ENCODE peak calls at places on chromosomes 16 and 17, in four cellular contexts. One of them, this sample, is unnamed. For H3K4me1, the result is how much of the 10 kb centered on the place peaks cover.

GRCh38 chr16:10027553-10027952 is 154.7 kb downstream of the GRIN2A start:
- DNase-seq in uterus: no peak
- DNase-seq in left lung: no peak
- DNase-seq in heart right ventricle: no peak
- DNase-seq in this sample: no peak

GRCh38 chr16:71201054-71201453 is 29.5 kb downstream of the HYDIN start:
- DNase-seq in uterus: no peak
- DNase-seq in left lung: no peak
- DNase-seq in heart right ventricle: no peak
- DNase-seq in this sample: no peak

GRCh38 chr17:7750321-7750821 is 32.8 kb downstream of the DNAH2 start:
- DNase-seq in uterus: no peak
- DNase-seq in left lung: no peak
- DNase-seq in heart right ventricle: no peak
- DNase-seq in this sample: no peak

GRCh38 chr17:48510761-48511604 is 19.8 kb downstream of the HOXB1 start:
- DNase-seq in uterus: no peak
- DNase-seq in left lung: no peak
- DNase-seq in heart right ventricle: no peak
- DNase-seq in this sample: no peak

GRCh38 chr17:81387235-81388060 is 7.8 kb upstream of the BAHCC1 start:
- DNase-seq in uterus: peak
- DNase-seq in left lung: no peak
- DNase-seq in heart right ventricle: peak
- DNase-seq in this sample: no peak

GRCh38 chr16:73083271-73083670 is 35.3 kb upstream of the ZFHX3 start:
- DNase-seq in uterus: no peak
- DNase-seq in left lung: no peak
- DNase-seq in heart right ventricle: no peak
- DNase-seq in this sample: no peak

GRCh38 chr17:35046740-35047283 is 16.7 kb downstream of the RFFL start:
- DNase-seq in uterus: no peak
- DNase-seq in left lung: no peak
- DNase-seq in heart right ventricle: no peak
- DNase-seq in this sample: peak

GRCh38 chr17:57577751-57578607 is 167.1 kb downstream of the CCDC182 start:
- DNase-seq in uterus: peak
- DNase-seq in left lung: no peak
- DNase-seq in heart right ventricle: peak
- DNase-seq in this sample: peak

GRCh38 chr17:75876190-75876937 is 2.0 kb downstream of the TRIM47 start:
- DNase-seq in uterus: peak
- DNase-seq in left lung: no peak
- DNase-seq in heart right ventricle: no peak
- DNase-seq in this sample: no peak

GRCh38 chr17:1562178-1562643 is 381 bp downstream of the PITPNA start:
- DNase-seq in uterus: peak
- DNase-seq in left lung: peak
- DNase-seq in heart right ventricle: peak
- DNase-seq in this sample: no peak

GRCh38 chr17:1565860-1566259 is 3.3 kb upstream of the PITPNA start:
- DNase-seq in uterus: no peak
- DNase-seq in left lung: peak
- DNase-seq in heart right ventricle: no peak
- DNase-seq in this sample: no peak

GRCh38 chr17:1560582-1561170 is 1.9 kb downstream of the PITPNA start:
- DNase-seq in uterus: no peak
- DNase-seq in left lung: peak
- DNase-seq in heart right ventricle: no peak
- DNase-seq in this sample: no peak

GRCh38 chr17:1561420-1562177 is 993 bp downstream of the PITPNA start:
- DNase-seq in uterus: no peak
- DNase-seq in left lung: peak
- DNase-seq in heart right ventricle: peak
- DNase-seq in this sample: no peak

GRCh38 chr17:1563786-1564613 is 1.4 kb upstream of the PITPNA start:
- DNase-seq in uterus: no peak
- DNase-seq in left lung: peak
- DNase-seq in heart right ventricle: no peak
- DNase-seq in this sample: no peak
- H3K4me1 ChIP-seq in uterus: under half
- H3K4me1 ChIP-seq in left lung: under half
- H3K4me1 ChIP-seq in heart right ventricle: under half
- H3K4me1 ChIP-seq in this sample: under half

DNA sequence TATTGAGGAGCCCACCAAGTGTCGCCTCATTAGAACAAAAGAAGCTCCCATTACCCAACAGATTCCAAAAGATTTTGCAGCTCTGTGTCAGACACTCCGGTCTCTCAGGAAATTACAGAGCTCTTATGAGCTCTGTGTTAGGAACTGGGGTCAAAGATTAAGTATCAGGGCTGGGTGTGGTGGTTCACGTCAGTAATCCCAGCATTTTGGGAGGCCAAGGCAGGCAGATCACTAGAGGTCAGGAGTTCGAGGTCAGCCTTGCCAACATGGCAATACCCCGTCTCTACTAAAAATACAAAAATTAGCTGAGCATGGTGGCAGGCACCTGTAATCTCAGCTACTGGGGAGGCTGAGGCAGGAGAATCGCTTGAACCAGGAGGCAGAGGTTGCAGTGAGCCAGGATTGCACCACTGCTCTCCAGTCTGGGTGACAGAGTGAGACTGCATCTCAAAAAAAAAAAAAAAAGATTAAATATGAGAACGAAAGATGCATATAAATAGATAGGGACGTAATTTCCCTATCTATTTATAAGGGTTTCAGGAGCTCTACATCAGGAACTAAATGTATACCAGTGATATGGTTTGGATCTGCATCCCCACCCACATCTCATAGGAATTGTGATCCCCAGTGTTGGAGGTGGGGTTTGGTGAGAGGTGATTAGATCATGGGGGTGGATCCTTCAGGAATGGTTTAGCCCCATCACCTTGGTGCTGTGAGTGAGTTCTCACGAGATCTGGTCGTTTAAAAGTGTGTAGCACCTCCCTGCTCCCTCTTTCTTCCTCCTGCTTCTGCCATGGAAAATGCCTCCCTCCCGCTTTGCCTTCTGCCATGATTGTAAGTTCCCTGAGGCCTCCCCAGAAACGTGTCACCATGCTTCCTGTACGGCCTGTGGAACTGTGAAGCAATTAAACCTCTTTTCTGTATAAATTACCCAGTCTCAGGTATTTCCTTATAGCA is 111.4 kb downstream of the PRKCA start:
- DNase-seq in uterus: no peak
- DNase-seq in left lung: no peak
- DNase-seq in heart right ventricle: no peak
- DNase-seq in this sample: no peak
- H3K4me1 ChIP-seq in uterus: under half
- H3K4me1 ChIP-seq in left lung: under half
- H3K4me1 ChIP-seq in heart right ventricle: under half
- H3K4me1 ChIP-seq in this sample: under half

DNA sequence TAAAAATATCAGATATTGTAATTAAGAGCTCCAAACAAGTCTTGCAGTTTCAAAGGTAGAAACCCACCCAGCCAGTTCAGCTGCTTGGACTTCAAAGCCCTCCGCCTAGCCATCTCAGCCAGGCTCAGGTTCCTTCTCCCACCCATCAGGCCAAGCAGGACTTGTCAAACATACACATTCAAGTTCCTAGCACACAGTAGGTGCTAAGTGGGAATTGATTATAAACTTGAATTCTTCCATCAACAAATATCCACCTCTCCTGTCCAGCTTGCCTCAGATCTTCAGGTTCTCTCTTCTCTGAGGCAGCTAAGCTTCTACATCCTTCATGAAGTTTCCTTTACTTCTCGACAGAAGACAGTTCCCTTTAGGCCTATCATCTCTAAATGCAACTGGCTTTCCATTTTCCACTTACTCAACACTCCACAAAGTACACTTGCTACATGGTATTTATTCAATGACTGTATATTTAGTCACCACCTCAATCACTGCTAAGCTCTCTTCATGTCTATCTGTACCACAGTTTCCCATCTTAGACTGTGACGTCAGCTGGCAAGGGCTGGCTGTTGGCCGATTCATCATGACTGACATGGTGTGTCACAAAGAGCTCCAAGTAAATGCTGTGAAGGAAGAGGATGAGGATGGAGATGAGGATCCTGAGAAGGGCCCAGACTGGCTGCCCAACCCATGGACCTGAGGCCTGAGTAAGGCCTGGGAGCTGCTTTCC is 13.3 kb upstream of the COG7 start:
- DNase-seq in uterus: no peak
- DNase-seq in left lung: no peak
- DNase-seq in heart right ventricle: no peak
- DNase-seq in this sample: no peak
- H3K4me1 ChIP-seq in uterus: under half
- H3K4me1 ChIP-seq in left lung: under half
- H3K4me1 ChIP-seq in heart right ventricle: under half
- H3K4me1 ChIP-seq in this sample: under half

DNA sequence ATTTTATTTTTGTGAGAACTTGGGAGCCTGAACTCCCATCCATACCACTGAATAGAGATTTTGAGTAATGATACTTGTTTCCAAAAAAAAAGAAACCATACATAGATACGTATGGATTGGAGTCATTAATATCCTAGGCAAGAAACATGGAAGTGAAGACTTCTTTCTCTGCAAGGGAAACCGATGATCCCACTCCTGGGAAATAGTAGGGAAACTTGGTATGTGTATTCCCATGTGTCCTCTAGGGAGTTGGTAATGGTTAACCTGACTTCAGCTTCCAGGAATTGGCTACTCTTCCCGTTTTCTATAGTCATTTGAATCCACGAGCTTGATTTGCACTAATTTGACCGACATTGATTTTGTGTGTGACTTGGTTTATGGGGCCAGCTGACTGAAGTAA is 5.4 kb downstream of the FUS start:
- DNase-seq in uterus: no peak
- DNase-seq in left lung: no peak
- DNase-seq in heart right ventricle: no peak
- DNase-seq in this sample: no peak
- H3K4me1 ChIP-seq in uterus: under half
- H3K4me1 ChIP-seq in left lung: under half
- H3K4me1 ChIP-seq in heart right ventricle: under half
- H3K4me1 ChIP-seq in this sample: under half

GRCh38 chr17:64504769-64505319 is 1.2 kb downstream of the DDX5 start:
- DNase-seq in uterus: peak
- DNase-seq in left lung: no peak
- DNase-seq in heart right ventricle: no peak
- DNase-seq in this sample: no peak
- H3K4me1 ChIP-seq in uterus: under half
- H3K4me1 ChIP-seq in left lung: under half
- H3K4me1 ChIP-seq in heart right ventricle: half or more
- H3K4me1 ChIP-seq in this sample: under half

GRCh38 chr17:4945944-4946280 is 2.4 kb downstream of the PFN1 start:
- DNase-seq in uterus: no peak
- DNase-seq in left lung: no peak
- DNase-seq in heart right ventricle: no peak
- DNase-seq in this sample: no peak
- H3K4me1 ChIP-seq in uterus: under half
- H3K4me1 ChIP-seq in left lung: under half
- H3K4me1 ChIP-seq in heart right ventricle: half or more
- H3K4me1 ChIP-seq in this sample: under half

This sample was measured in BE2C.